ENCODE peak calls at places on chromosomes 6 and 20, in nine cellular contexts. U, D, P, I, J, M, Z, Y and G are unnamed samples.
A peak's percentile ranks its signal among the peaks of the same experiment; 100 is the strongest.

GRCh38 chr20:57076202-57076651 is 190.2 kb downstream of the BMP7 start:
- DNase-seq in U (peak; percentile 42), D (no peak), P (no peak), I (peak; percentile 73), J (no peak), M (no peak), Z (no peak), Y (no peak), G (no peak)

GRCh38 chr6:157063176-157063934 is 260.0 kb downstream of the TMEM242 start:
- DNase-seq in U (peak; percentile 26), D (no peak), P (no peak), I (no peak), J (no peak), M (no peak), Z (no peak), Y (no peak), G (no peak)

GRCh38 chr6:26045046-26045938 is 41.9 kb upstream of the HFE start:
- DNase-seq in U (no peak), D (peak; percentile 94), P (no peak), I (peak; percentile 97), J (no peak), M (peak; percentile 70), Z (peak; percentile 78), Y (peak; percentile 46), G (no peak)

GRCh38 chr6:139050770-139051313 is 22.3 kb downstream of the ABRACL start:
- DNase-seq in U (no peak), D (no peak), P (no peak), I (no peak), J (no peak), M (no peak), Z (no peak), Y (no peak), G (no peak)

GRCh38 chr6:144588674-144589325 is 303.7 kb downstream of the UTRN start:
- DNase-seq in U (no peak), D (no peak), P (no peak), I (no peak), J (no peak), M (no peak), Z (no peak), Y (no peak), G (no peak)

GRCh38 chr20:32780749-32781402 is 18.7 kb downstream of the DNMT3B start:
- DNase-seq in U (no peak), D (peak; percentile 87), P (no peak), I (no peak), J (peak; percentile 19), M (peak; percentile 68), Z (no peak), Y (no peak), G (peak; percentile 81)

GRCh38 chr6:123829302-123829953 is 25.8 kb downstream of the NKAIN2 start:
- DNase-seq in U (no peak), D (no peak), P (peak; percentile 71), I (peak; percentile 24), J (no peak), M (no peak), Z (no peak), Y (no peak), G (no peak)

GRCh38 chr6:140554421-140554820 is 1180.0 kb upstream of the CITED2 start:
- DNase-seq in U (no peak), D (no peak), P (no peak), I (no peak), J (no peak), M (no peak), Z (no peak), Y (no peak), G (no peak)

GRCh38 chr6:5192135-5192794 is 68.5 kb downstream of the LYRM4 start:
- DNase-seq in U (no peak), D (no peak), P (no peak), I (no peak), J (no peak), M (no peak), Z (no peak), Y (no peak), G (no peak)

GRCh38 chr6:88641178-88641903 is 322.1 kb downstream of the RNGTT start:
- DNase-seq in U (no peak), D (no peak), P (no peak), I (no peak), J (no peak), M (no peak), Z (no peak), Y (no peak), G (no peak)